ENCODE peak calls at places on chromosomes 4 and X, in seven cellular contexts. One of them, this sample, is unnamed.

GRCh38 chr4:54100607-54101189 is 735 bp downstream of the GSX2 start:
- DNase-seq in foreskin fibroblast: peak
- DNase-seq in HL-60: no peak
- DNase-seq in heart left ventricle: no peak
- DNase-seq in suprapubic skin: no peak
- DNase-seq in MM.1S: no peak
- DNase-seq in CD4-positive, alpha-beta T cell: no peak
- DNase-seq in this sample: peak

GRCh38 chr4:6470502-6471302 is 1.7 kb downstream of the PPP2R2C start:
- DNase-seq in MM.1S: no peak
- DNase-seq in HL-60: no peak
- DNase-seq in foreskin fibroblast: peak
- DNase-seq in heart left ventricle: peak
- DNase-seq in CD4-positive, alpha-beta T cell: no peak
- DNase-seq in suprapubic skin: peak
- DNase-seq in this sample: no peak

GRCh38 chrX:111854778-111855490 is 21.0 kb upstream of the TRPC5OS start:
- DNase-seq in suprapubic skin: no peak
- DNase-seq in heart left ventricle: no peak
- DNase-seq in HL-60: no peak
- DNase-seq in CD4-positive, alpha-beta T cell: no peak
- DNase-seq in MM.1S: no peak
- DNase-seq in foreskin fibroblast: no peak
- DNase-seq in this sample: no peak

GRCh38 chr4:148795156-148795864 is 353.1 kb upstream of the NR3C2 start:
- DNase-seq in MM.1S: no peak
- DNase-seq in CD4-positive, alpha-beta T cell: no peak
- DNase-seq in heart left ventricle: peak
- DNase-seq in HL-60: no peak
- DNase-seq in foreskin fibroblast: no peak
- DNase-seq in suprapubic skin: no peak
- DNase-seq in this sample: no peak

GRCh38 chr4:8773124-8773931 is 98.3 kb downstream of the HMX1 start:
- DNase-seq in CD4-positive, alpha-beta T cell: no peak
- DNase-seq in MM.1S: no peak
- DNase-seq in suprapubic skin: peak
- DNase-seq in heart left ventricle: no peak
- DNase-seq in foreskin fibroblast: no peak
- DNase-seq in HL-60: no peak
- DNase-seq in this sample: no peak

GRCh38 chrX:150363561-150364346 is 637 bp downstream of the MAMLD1 start:
- DNase-seq in foreskin fibroblast: peak
- DNase-seq in heart left ventricle: peak
- DNase-seq in MM.1S: no peak
- DNase-seq in CD4-positive, alpha-beta T cell: no peak
- DNase-seq in suprapubic skin: no peak
- DNase-seq in HL-60: no peak
- DNase-seq in this sample: no peak

GRCh38 chr4:186416451-186417060 is 138.8 kb downstream of the MTNR1A start:
- DNase-seq in foreskin fibroblast: no peak
- DNase-seq in CD4-positive, alpha-beta T cell: no peak
- DNase-seq in HL-60: no peak
- DNase-seq in MM.1S: no peak
- DNase-seq in heart left ventricle: no peak
- DNase-seq in suprapubic skin: no peak
- DNase-seq in this sample: no peak

GRCh38 chr4:132866616-132867015 is 282.5 kb upstream of the PCDH10 start:
- DNase-seq in HL-60: no peak
- DNase-seq in foreskin fibroblast: no peak
- DNase-seq in CD4-positive, alpha-beta T cell: no peak
- DNase-seq in MM.1S: no peak
- DNase-seq in suprapubic skin: no peak
- DNase-seq in heart left ventricle: no peak
- DNase-seq in this sample: no peak

GRCh38 chr4:3041192-3042142 is 32.9 kb downstream of the HTT-AS start:
- DNase-seq in CD4-positive, alpha-beta T cell: peak
- DNase-seq in MM.1S: peak
- DNase-seq in HL-60: no peak
- DNase-seq in suprapubic skin: peak
- DNase-seq in heart left ventricle: peak
- DNase-seq in foreskin fibroblast: peak
- DNase-seq in this sample: peak

GRCh38 chr4:23814606-23815005 is 75.2 kb downstream of the PPARGC1A start:
- DNase-seq in foreskin fibroblast: no peak
- DNase-seq in HL-60: no peak
- DNase-seq in MM.1S: no peak
- DNase-seq in CD4-positive, alpha-beta T cell: no peak
- DNase-seq in suprapubic skin: no peak
- DNase-seq in heart left ventricle: no peak
- DNase-seq in this sample: no peak

GRCh38 chr4:7817877-7818675 is 121.6 kb downstream of the AFAP1 start:
- DNase-seq in CD4-positive, alpha-beta T cell: no peak
- DNase-seq in MM.1S: no peak
- DNase-seq in suprapubic skin: no peak
- DNase-seq in heart left ventricle: peak
- DNase-seq in HL-60: no peak
- DNase-seq in foreskin fibroblast: no peak
- DNase-seq in this sample: no peak

GRCh38 chr4:146329042-146329716 is 114.8 kb downstream of the REELD1 start:
- DNase-seq in foreskin fibroblast: peak
- DNase-seq in MM.1S: no peak
- DNase-seq in suprapubic skin: no peak
- DNase-seq in CD4-positive, alpha-beta T cell: no peak
- DNase-seq in HL-60: no peak
- DNase-seq in heart left ventricle: no peak
- DNase-seq in this sample: no peak

GRCh38 chrX:145002776-145003175 is 244.5 kb upstream of the SPANXN1 start:
- DNase-seq in HL-60: no peak
- DNase-seq in suprapubic skin: no peak
- DNase-seq in foreskin fibroblast: peak
- DNase-seq in heart left ventricle: no peak
- DNase-seq in MM.1S: no peak
- DNase-seq in CD4-positive, alpha-beta T cell: no peak
- DNase-seq in this sample: no peak

GRCh38 chr4:108146819-108147218 is 21.9 kb downstream of the LEF1 start:
- DNase-seq in MM.1S: no peak
- DNase-seq in heart left ventricle: no peak
- DNase-seq in CD4-positive, alpha-beta T cell: no peak
- DNase-seq in HL-60: no peak
- DNase-seq in suprapubic skin: no peak
- DNase-seq in foreskin fibroblast: no peak
- DNase-seq in this sample: no peak

GRCh38 chr4:136121431-136121830 is 1410.9 kb downstream of the PCDH18 start:
- DNase-seq in CD4-positive, alpha-beta T cell: no peak
- DNase-seq in foreskin fibroblast: no peak
- DNase-seq in MM.1S: no peak
- DNase-seq in heart left ventricle: no peak
- DNase-seq in HL-60: no peak
- DNase-seq in suprapubic skin: no peak
- DNase-seq in this sample: no peak

GRCh38 chr4:955161-955921 is 18.0 kb downstream of the DGKQ start:
- DNase-seq in foreskin fibroblast: no peak
- DNase-seq in HL-60: no peak
- DNase-seq in MM.1S: no peak
- DNase-seq in heart left ventricle: no peak
- DNase-seq in CD4-positive, alpha-beta T cell: no peak
- DNase-seq in suprapubic skin: no peak
- DNase-seq in this sample: no peak

GRCh38 chrX:13428055-13428786 is 108.4 kb upstream of the ATXN3L start:
- DNase-seq in heart left ventricle: no peak
- DNase-seq in CD4-positive, alpha-beta T cell: no peak
- DNase-seq in MM.1S: no peak
- DNase-seq in foreskin fibroblast: peak
- DNase-seq in suprapubic skin: no peak
- DNase-seq in HL-60: no peak
- DNase-seq in this sample: peak

GRCh38 chr4:86294883-86295282 is 65.0 kb downstream of the MAPK10 start:
- DNase-seq in CD4-positive, alpha-beta T cell: no peak
- DNase-seq in MM.1S: no peak
- DNase-seq in foreskin fibroblast: no peak
- DNase-seq in HL-60: no peak
- DNase-seq in suprapubic skin: no peak
- DNase-seq in heart left ventricle: no peak
- DNase-seq in this sample: peak

GRCh38 chr4:55635282-55635681 is 816 bp downstream of the NMU start:
- DNase-seq in heart left ventricle: no peak
- DNase-seq in suprapubic skin: no peak
- DNase-seq in CD4-positive, alpha-beta T cell: no peak
- DNase-seq in MM.1S: no peak
- DNase-seq in HL-60: no peak
- DNase-seq in foreskin fibroblast: peak
- DNase-seq in this sample: no peak

GRCh38 chr4:134345249-134345648 is 143.7 kb upstream of the PABPC4L start:
- DNase-seq in CD4-positive, alpha-beta T cell: no peak
- DNase-seq in foreskin fibroblast: no peak
- DNase-seq in HL-60: no peak
- DNase-seq in heart left ventricle: no peak
- DNase-seq in suprapubic skin: no peak
- DNase-seq in MM.1S: no peak
- DNase-seq in this sample: no peak

GRCh38 chr4:19883841-19884240 is 367.9 kb upstream of the SLIT2 start:
- DNase-seq in CD4-positive, alpha-beta T cell: no peak
- DNase-seq in heart left ventricle: no peak
- DNase-seq in MM.1S: no peak
- DNase-seq in foreskin fibroblast: peak
- DNase-seq in HL-60: no peak
- DNase-seq in suprapubic skin: no peak
- DNase-seq in this sample: no peak

GRCh38 chr4:84596826-84597225 is 13.9 kb downstream of the CDS1 start:
- DNase-seq in foreskin fibroblast: no peak
- DNase-seq in HL-60: no peak
- DNase-seq in heart left ventricle: no peak
- DNase-seq in CD4-positive, alpha-beta T cell: no peak
- DNase-seq in MM.1S: no peak
- DNase-seq in suprapubic skin: no peak
- DNase-seq in this sample: no peak

GRCh38 chrX:24184018-24184417 is 34.5 kb downstream of the ZFX start:
- DNase-seq in heart left ventricle: no peak
- DNase-seq in CD4-positive, alpha-beta T cell: no peak
- DNase-seq in MM.1S: no peak
- DNase-seq in suprapubic skin: no peak
- DNase-seq in foreskin fibroblast: no peak
- DNase-seq in HL-60: no peak
- DNase-seq in this sample: no peak

GRCh38 chrX:11445540-11445939 is 152.3 kb downstream of the AMELX start:
- DNase-seq in heart left ventricle: no peak
- DNase-seq in suprapubic skin: no peak
- DNase-seq in foreskin fibroblast: no peak
- DNase-seq in CD4-positive, alpha-beta T cell: no peak
- DNase-seq in HL-60: no peak
- DNase-seq in MM.1S: peak
- DNase-seq in this sample: no peak
- TF ChIP-seq CTCF in heart left ventricle: no peak
- TF ChIP-seq CTCF in suprapubic skin: no peak
- TF ChIP-seq CTCF in foreskin fibroblast: no peak
- TF ChIP-seq CTCF in CD4-positive, alpha-beta T cell: no peak
- TF ChIP-seq CTCF in HL-60: no peak
- TF ChIP-seq CTCF in MM.1S: peak
- TF ChIP-seq CTCF in this sample: no peak

DNA sequence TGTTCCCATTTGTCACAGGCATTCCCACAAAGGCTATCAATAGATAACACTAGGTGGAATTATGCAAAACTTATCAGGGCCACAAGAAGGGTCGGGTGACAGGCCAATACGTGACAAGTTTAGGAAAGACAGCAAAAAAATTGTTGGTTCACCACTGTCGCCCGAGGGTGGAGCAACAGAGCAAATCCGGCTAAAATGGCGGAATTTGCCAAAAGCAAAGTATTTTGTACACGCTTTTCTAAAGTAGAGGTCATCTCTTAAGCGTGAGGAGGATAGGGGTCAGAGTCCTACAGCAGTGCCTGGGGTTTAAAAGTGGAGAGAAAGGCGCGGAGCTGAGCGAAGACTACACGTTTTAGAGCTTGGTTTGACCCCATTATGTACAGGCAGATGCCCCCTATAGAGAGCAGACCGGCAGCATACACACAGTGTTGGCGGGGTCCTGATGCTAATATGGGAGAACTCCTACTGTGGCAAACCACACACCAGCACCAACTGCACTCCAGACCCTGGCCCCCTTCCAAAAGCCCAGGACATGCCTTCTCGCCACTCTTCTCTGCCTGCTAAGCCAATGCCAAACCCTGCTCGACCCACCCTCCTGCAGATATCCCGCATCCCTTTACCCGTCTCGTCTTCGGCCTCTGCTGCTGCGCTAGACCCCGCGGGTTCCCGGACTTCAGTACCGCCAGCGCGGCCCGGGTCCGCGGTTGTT is 733 bp downstream of the CCNA2 start:
- DNase-seq in suprapubic skin: peak
- DNase-seq in CD4-positive, alpha-beta T cell: no peak
- DNase-seq in MM.1S: peak
- DNase-seq in heart left ventricle: no peak
- DNase-seq in foreskin fibroblast: peak
- DNase-seq in HL-60: no peak
- DNase-seq in this sample: peak
- TF ChIP-seq CTCF in suprapubic skin: no peak
- TF ChIP-seq CTCF in CD4-positive, alpha-beta T cell: peak
- TF ChIP-seq CTCF in MM.1S: peak
- TF ChIP-seq CTCF in heart left ventricle: no peak
- TF ChIP-seq CTCF in foreskin fibroblast: peak
- TF ChIP-seq CTCF in HL-60: peak
- TF ChIP-seq CTCF in this sample: peak

DNA sequence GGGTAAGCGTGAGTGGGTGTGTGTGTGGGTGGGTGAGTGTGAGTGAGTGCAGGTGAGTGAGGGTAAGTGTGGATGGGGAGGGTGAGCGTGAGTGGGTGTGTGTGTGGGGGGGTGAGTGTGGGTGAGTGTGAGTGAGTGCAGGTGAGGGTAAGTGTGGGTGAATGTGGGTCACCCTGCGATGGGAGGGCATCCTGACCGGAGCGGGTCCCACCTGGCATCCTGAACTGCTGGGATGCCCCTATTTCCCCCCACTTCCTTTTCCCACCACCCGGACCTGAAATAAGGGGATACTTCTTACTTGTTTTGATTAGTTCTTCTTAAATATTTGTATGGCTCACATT is 49.5 kb downstream of the ING2 start:
- DNase-seq in CD4-positive, alpha-beta T cell: no peak
- DNase-seq in foreskin fibroblast: no peak
- DNase-seq in HL-60: no peak
- DNase-seq in heart left ventricle: no peak
- DNase-seq in MM.1S: no peak
- DNase-seq in suprapubic skin: no peak
- DNase-seq in this sample: no peak
- TF ChIP-seq CTCF in CD4-positive, alpha-beta T cell: no peak
- TF ChIP-seq CTCF in foreskin fibroblast: no peak
- TF ChIP-seq CTCF in HL-60: no peak
- TF ChIP-seq CTCF in heart left ventricle: no peak
- TF ChIP-seq CTCF in MM.1S: no peak
- TF ChIP-seq CTCF in suprapubic skin: no peak
- TF ChIP-seq CTCF in this sample: no peak

DNA sequence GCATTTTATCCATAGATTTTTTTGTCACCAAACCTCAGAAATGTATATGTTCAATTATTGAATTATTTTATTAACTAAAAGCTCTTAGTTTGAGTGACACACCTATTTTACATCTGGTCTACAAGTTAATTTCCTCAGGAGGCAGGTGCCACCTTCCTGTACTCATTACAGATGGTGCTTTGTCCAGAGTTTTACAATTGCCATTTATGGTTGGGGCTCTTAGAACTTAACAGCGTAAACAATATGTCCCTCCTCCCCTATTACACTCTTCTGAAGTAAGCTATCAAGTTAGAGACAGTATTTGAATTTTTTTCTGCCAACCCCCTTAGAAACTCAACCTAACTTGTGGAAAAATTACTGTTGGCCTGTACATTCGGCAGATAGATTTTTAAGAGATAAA is 8.0 kb downstream of the CXXC4 start:
- DNase-seq in MM.1S: peak
- DNase-seq in heart left ventricle: no peak
- DNase-seq in HL-60: no peak
- DNase-seq in foreskin fibroblast: no peak
- DNase-seq in suprapubic skin: no peak
- DNase-seq in CD4-positive, alpha-beta T cell: no peak
- DNase-seq in this sample: no peak
- TF ChIP-seq CTCF in MM.1S: no peak
- TF ChIP-seq CTCF in heart left ventricle: no peak
- TF ChIP-seq CTCF in HL-60: no peak
- TF ChIP-seq CTCF in foreskin fibroblast: no peak
- TF ChIP-seq CTCF in suprapubic skin: no peak
- TF ChIP-seq CTCF in CD4-positive, alpha-beta T cell: no peak
- TF ChIP-seq CTCF in this sample: no peak

This sample was measured in GM10248.